ENCODE peak calls at places on chromosomes 6 and 20, in seven cellular contexts. H is Peyer's patch, P is thoracic aorta, Q is coronary artery, O is fibroblast of mammary gland, A is psoas muscle, V is bronchial epithelial cell. K is an unnamed sample.

GRCh38 chr6:52305385-52305784 is 20.8 kb upstream of the MCM3 start:
- DNase-seq in H (no peak), V (no peak), P (no peak), O (no peak), Q (no peak), A (no peak), K (no peak)

GRCh38 chr20:46074006-46074405 is 15.8 kb downstream of the NCOA5 start:
- DNase-seq in A (no peak), O (no peak), V (no peak), H (no peak), Q (no peak), P (no peak), K (no peak)

GRCh38 chr20:50320005-50320909 is 129.6 kb downstream of the CEBPB start:
- DNase-seq in H (no peak), A (no peak), Q (no peak), O (no peak), P (no peak), V (no peak), K (no peak)

GRCh38 chr20:51985013-51985415 is 182.7 kb upstream of the SALL4 start:
- DNase-seq in H (no peak), P (no peak), V (peak; percentile 98), O (peak; percentile 96), Q (no peak), A (no peak), K (no peak)

GRCh38 chr20:59351148-59352040 is 51.0 kb downstream of the EDN3 start:
- DNase-seq in Q (no peak), O (peak; percentile 8), P (no peak), H (no peak), A (no peak), V (peak; percentile 2), K (no peak)

GRCh38 chr6:130890531-130890950 is 63.3 kb downstream of the SMLR1 start:
- DNase-seq in A (no peak), H (no peak), O (peak; percentile 81), Q (no peak), V (no peak), P (no peak), K (no peak)

GRCh38 chr6:134111062-134111677 is 58.7 kb upstream of the SLC2A12 start:
- DNase-seq in O (peak; percentile 74), Q (no peak), V (peak; percentile 65), H (no peak), A (no peak), P (no peak), K (peak; percentile 35)

GRCh38 chr6:1553562-1554088 is 56.1 kb upstream of the FOXC1 start:
- DNase-seq in H (no peak), A (no peak), O (peak; percentile 56), Q (no peak), V (no peak), P (no peak), K (no peak)

GRCh38 chr6:150456466-150456865 is 87.7 kb downstream of the IYD start:
- DNase-seq in A (no peak), Q (no peak), V (no peak), O (no peak), H (no peak), P (no peak), K (no peak)

GRCh38 chr6:141097471-141097870 is 1035.3 kb upstream of the GJE1 start:
- DNase-seq in A (no peak), O (peak; percentile 59), P (no peak), H (no peak), V (peak; percentile 68), Q (no peak), K (no peak)

GRCh38 chr6:293185-294174 is 1.2 kb downstream of the DUSP22 start:
- DNase-seq in P (no peak), O (peak; percentile 30), Q (peak; percentile 84), H (no peak), A (peak; percentile 76), V (peak; percentile 44), K (no peak)

GRCh38 chr6:113392551-113393055 is 464.5 kb upstream of the MARCKS start:
- DNase-seq in P (no peak), O (no peak), V (peak; percentile 65), H (no peak), Q (no peak), A (no peak), K (no peak)

GRCh38 chr6:94050515-94050914 is 631.2 kb upstream of the EPHA7 start:
- DNase-seq in Q (no peak), H (no peak), P (no peak), V (no peak), O (no peak), A (no peak), K (no peak)

GRCh38 chr6:148064406-148065134 is 278.1 kb upstream of the SASH1 start:
- DNase-seq in V (no peak), H (no peak), A (no peak), P (no peak), O (no peak), Q (no peak), K (no peak)

GRCh38 chr20:1935696-1936366 is 40.6 kb downstream of the SIRPA start:
- DNase-seq in H (peak; percentile 81), Q (no peak), V (no peak), O (no peak), A (peak; percentile 79), P (no peak), K (no peak)

GRCh38 chr6:71404145-71404966 is 115.7 kb downstream of the OGFRL1 start:
- DNase-seq in P (no peak), H (no peak), O (peak; percentile 68), A (no peak), V (peak; percentile 90), Q (no peak), K (no peak)

GRCh38 chr20:15759546-15760216 is 813.6 kb downstream of the KIF16B start:
- DNase-seq in P (no peak), V (no peak), Q (no peak), H (no peak), O (no peak), A (no peak), K (no peak)

GRCh38 chr6:163751032-163751525 is 336.6 kb downstream of the QKI start:
- DNase-seq in V (peak; percentile 39), A (no peak), H (no peak), P (no peak), O (no peak), Q (no peak), K (no peak)

GRCh38 chr6:35406666-35407065 is 45.5 kb upstream of the FANCE start:
- DNase-seq in Q (no peak), P (no peak), A (no peak), H (no peak), V (no peak), O (no peak), K (no peak)

DNA sequence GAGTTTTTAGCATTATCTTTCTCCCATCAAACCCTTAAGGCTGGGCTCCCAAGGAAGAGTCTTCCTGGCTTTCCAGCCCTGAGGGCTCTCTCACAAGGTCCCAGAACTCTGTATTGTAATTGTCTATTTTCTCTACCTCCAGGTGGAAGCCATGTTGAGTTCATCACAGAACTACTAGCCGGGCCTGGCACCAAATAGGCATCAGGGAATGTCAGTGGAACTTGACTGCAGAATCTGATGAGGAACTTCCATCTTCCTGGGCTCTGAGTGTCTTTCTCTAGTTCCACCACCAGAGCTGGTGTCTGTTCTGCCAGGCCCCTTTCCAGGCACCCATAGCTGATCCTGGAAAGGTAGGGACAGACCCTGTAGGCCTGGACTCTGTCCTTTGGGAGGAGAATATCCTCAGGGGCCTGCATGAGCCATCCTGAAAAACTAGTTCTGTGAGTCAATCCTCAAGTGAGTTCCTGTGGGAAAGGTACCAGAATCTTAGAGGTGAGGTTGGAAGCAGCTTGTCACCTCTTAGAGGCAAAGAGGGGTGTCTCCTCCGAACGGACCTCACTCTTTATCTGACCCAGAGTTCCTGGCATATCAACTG is 11.1 kb upstream of the TOP1 start:
- DNase-seq in A (no peak), V (peak; percentile 91), P (no peak), H (no peak), Q (no peak), O (no peak), K (no peak)
- TF ChIP-seq CTCF in A (no peak), V (no peak), P (no peak), H (no peak), Q (no peak), O (no peak), K (no peak)

GRCh38 chr6:44004136-44004535 is 123.1 kb downstream of the MRPL14 start:
- DNase-seq in A (no peak), H (no peak), Q (no peak), O (no peak), P (no peak), V (no peak), K (no peak)

GRCh38 chr6:44005507-44005903 is 121.7 kb downstream of the MRPL14 start:
- DNase-seq in A (no peak), Q (no peak), P (no peak), O (no peak), H (no peak), V (no peak), K (no peak)

GRCh38 chr6:44003345-44004061 is 123.7 kb downstream of the MRPL14 start:
- DNase-seq in O (no peak), P (no peak), V (no peak), Q (no peak), H (peak; percentile 47), A (peak; percentile 48), K (no peak)

GRCh38 chr6:44006123-44006871 is 121.0 kb downstream of the MRPL14 start:
- DNase-seq in V (no peak), Q (no peak), A (peak; percentile 35), O (peak; percentile 38), H (no peak), P (no peak), K (no peak)

GRCh38 chr6:44004625-44005506 is 122.4 kb downstream of the MRPL14 start:
- DNase-seq in A (peak; percentile 55), P (no peak), Q (no peak), H (peak; percentile 33), V (no peak), O (no peak), K (no peak)
- TF ChIP-seq CTCF in A (no peak), P (no peak), Q (no peak), H (no peak), V (peak; percentile 44), O (peak; percentile 23), K (no peak)

DNA sequence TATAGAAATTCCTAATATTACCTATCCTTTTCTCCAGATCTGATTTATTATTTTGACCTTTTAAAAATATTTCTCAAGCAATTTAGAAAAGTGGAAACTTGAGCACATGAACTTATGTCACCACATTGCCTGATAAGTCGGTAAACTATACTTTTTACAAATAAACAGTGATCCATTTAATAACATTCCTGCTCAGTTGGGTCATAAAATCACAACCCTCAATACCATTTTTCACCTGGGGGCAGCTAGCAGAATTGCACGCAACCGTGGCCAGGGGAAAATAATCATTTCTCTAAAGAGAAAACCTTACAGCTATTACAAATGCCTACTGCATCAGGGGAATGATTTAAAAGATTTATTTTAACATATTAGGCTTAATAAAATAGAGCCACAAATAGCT is 614.5 kb downstream of the PHF3 start:
- DNase-seq in V (no peak), Q (no peak), A (no peak), O (no peak), H (no peak), P (no peak), K (no peak)
- TF ChIP-seq CTCF in V (no peak), Q (no peak), A (no peak), O (peak; percentile 4), H (no peak), P (no peak), K (peak; percentile 60)

DNA sequence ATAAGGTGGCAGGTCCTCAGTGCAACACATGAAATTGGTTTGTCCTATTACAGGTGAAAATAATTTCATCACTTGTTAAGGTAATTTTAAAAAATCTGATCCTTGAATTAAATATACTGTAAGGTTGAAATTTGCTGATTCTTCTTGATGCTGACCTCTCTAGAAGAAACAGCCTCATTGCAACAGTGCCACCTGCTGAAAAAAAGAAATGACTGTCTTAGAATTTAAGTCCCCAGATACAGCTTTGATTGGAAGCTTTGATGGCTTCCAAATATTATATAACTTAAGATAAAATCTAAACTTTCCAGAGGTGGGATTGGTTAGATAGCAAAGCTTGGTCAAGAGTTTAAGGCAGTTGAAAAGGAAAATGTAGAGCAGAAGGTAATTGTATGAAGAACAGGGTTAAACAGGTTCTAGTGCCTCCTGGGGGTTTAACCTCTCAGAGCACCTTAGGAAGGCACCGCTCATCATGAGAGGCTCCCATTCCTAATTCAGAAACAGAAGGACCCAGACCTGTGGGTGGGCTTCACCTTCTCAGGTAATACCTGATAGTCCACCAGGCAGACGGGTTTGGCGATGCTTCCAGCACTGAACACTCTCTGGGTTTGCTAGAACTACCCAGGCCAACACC is 401.0 kb downstream of the PAX1 start:
- DNase-seq in P (no peak), V (peak; percentile 43), O (peak; percentile 63), Q (no peak), A (no peak), H (no peak), K (no peak)
- TF ChIP-seq CTCF in P (no peak), V (peak; percentile 19), O (peak; percentile 65), Q (peak; percentile 27), A (no peak), H (peak; percentile 64), K (peak; percentile 41)